ENCODE peak calls at places on chromosomes 4 and X, in seven cellular contexts. Q is stimulated activated CD4-positive, alpha-beta T cell treated with anti-CD3 and anti-CD28 coated beads, Interleukin-12 subunit alpha, Interleukin-12 subunit beta, amount 100 ng/mL, for 48 hours; L is progenitor cell of endocrine pancreas; O is heart left ventricle; I is suprapubic skin; U is breast epithelium; W is adrenal gland. J is an unnamed sample.

GRCh38 chr4:81565137-81565870 is 93.6 kb upstream of the RASGEF1B start:
- DNase-seq in U (peak), I (peak), O (peak), L (no peak), W (peak), Q (no peak), J (peak)

GRCh38 chr4:103786014-103786413 is 66.2 kb upstream of the TACR3 start:
- DNase-seq in Q (no peak), O (no peak), L (no peak), I (no peak), U (no peak), W (no peak), J (no peak)

GRCh38 chrX:116239944-116240391 is 69.4 kb downstream of the AGTR2 start:
- DNase-seq in U (no peak), L (no peak), O (no peak), Q (no peak), W (no peak), I (no peak), J (no peak)

GRCh38 chr4:38111717-38112116 is 151.5 kb downstream of the PTTG2 start:
- DNase-seq in I (no peak), Q (no peak), L (no peak), O (no peak), W (no peak), U (no peak), J (no peak)

GRCh38 chr4:119647558-119647957 is 19.0 kb upstream of the PDE5A start:
- DNase-seq in L (no peak), W (no peak), U (no peak), O (no peak), I (no peak), Q (no peak), J (no peak)

GRCh38 chr4:156889616-156890594 is 81.7 kb downstream of the PDGFC start:
- DNase-seq in I (peak), O (peak), W (peak), L (no peak), Q (no peak), U (no peak), J (no peak)

GRCh38 chrX:45295587-45295986 is 94.9 kb upstream of the DIPK2B start:
- DNase-seq in U (no peak), I (no peak), W (no peak), Q (no peak), O (no peak), L (no peak), J (no peak)

GRCh38 chr4:124097447-124097846 is 615.1 kb downstream of the ANKRD50 start:
- DNase-seq in U (no peak), I (no peak), Q (no peak), L (no peak), W (no peak), O (no peak), J (no peak)

GRCh38 chrX:115547448-115547847 is 13.5 kb upstream of the PLS3 start:
- DNase-seq in O (no peak), I (no peak), U (no peak), L (no peak), Q (no peak), W (no peak), J (no peak)

GRCh38 chr4:7067147-7067522 is 729 bp downstream of the GRPEL1 start:
- DNase-seq in U (no peak), O (peak), L (no peak), I (peak), W (peak), Q (peak), J (no peak)

GRCh38 chr4:116913451-116913850 is 171.9 kb downstream of the TRAM1L1 start:
- DNase-seq in L (no peak), U (no peak), I (no peak), O (no peak), W (no peak), Q (no peak), J (no peak)

GRCh38 chr4:137310593-137311490 is 221.5 kb downstream of the PCDH18 start:
- DNase-seq in L (no peak), O (no peak), W (no peak), I (no peak), U (no peak), Q (no peak), J (no peak)

GRCh38 chrX:9354918-9355317 is 109.9 kb upstream of the TBL1X start:
- DNase-seq in U (no peak), W (no peak), Q (no peak), L (no peak), I (no peak), O (no peak), J (no peak)

GRCh38 chrX:46912673-46913491 is 661 bp downstream of the JADE3 start:
- DNase-seq in Q (no peak), W (peak), L (peak), I (peak), U (no peak), O (peak), J (peak)

GRCh38 chrX:122625821-122626220 is 558.3 kb upstream of the GRIA3 start:
- DNase-seq in U (no peak), Q (no peak), L (no peak), O (no peak), I (no peak), W (no peak), J (no peak)

GRCh38 chrX:129522184-129523059 is 868 bp downstream of the SMARCA1 start:
- DNase-seq in Q (no peak), W (peak), I (peak), L (peak), U (no peak), O (peak), J (peak)

GRCh38 chrX:97854071-97854470 is 970.4 kb downstream of the RPA4 start:
- DNase-seq in U (no peak), L (no peak), Q (no peak), W (no peak), I (no peak), O (no peak), J (no peak)

GRCh38 chr4:2888826-2889225 is 45.2 kb downstream of the ADD1 start:
- DNase-seq in U (no peak), Q (no peak), W (no peak), O (no peak), L (no peak), I (no peak), J (no peak)

GRCh38 chrX:42241421-42241820 is 318.1 kb upstream of the CASK start:
- DNase-seq in W (no peak), O (no peak), Q (no peak), L (no peak), I (no peak), U (no peak), J (no peak)

GRCh38 chr4:1216869-1217294 is 32.0 kb downstream of the CTBP1 start:
- DNase-seq in L (no peak), I (peak), Q (peak), W (peak), U (no peak), O (no peak), J (no peak)

GRCh38 chr4:853416-853781 is 27.5 kb upstream of the CPLX1 start:
- DNase-seq in Q (no peak), I (peak), U (no peak), W (no peak), L (no peak), O (no peak), J (no peak)

GRCh38 chrX:17654116-17654515 is 83.2 kb upstream of the SCML1 start:
- DNase-seq in I (no peak), L (no peak), W (no peak), U (no peak), Q (peak), O (no peak), J (no peak)

GRCh38 chr4:168993724-168994510 is 16.1 kb downstream of the CBR4 start:
- DNase-seq in O (no peak), I (no peak), W (no peak), U (no peak), L (no peak), Q (no peak), J (no peak)

GRCh38 chr4:119227690-119228089 is 15.2 kb downstream of the USP53 start:
- DNase-seq in O (no peak), W (no peak), Q (no peak), I (no peak), L (no peak), U (no peak), J (no peak)

GRCh38 chr4:54227261-54228063 is 1.6 kb upstream of the PDGFRA start:
- DNase-seq in U (no peak), W (peak), Q (no peak), L (no peak), I (peak), O (no peak), J (no peak)

GRCh38 chr4:3412257-3413020 is 29.3 kb upstream of the HGFAC start:
- DNase-seq in L (no peak), I (peak), W (peak), U (no peak), Q (no peak), O (peak), J (no peak)

GRCh38 chr4:7134737-7135388 is 57.5 kb upstream of the SORCS2 start:
- DNase-seq in O (peak), U (peak), L (no peak), Q (no peak), I (peak), W (peak), J (no peak)

GRCh38 chr4:38663801-38664703 is at the start of gene KLF3:
- DNase-seq in I (peak), U (peak), Q (peak), W (peak), L (peak), O (peak), J (peak)

GRCh38 chr4:20313237-20314030 is 61.7 kb downstream of the SLIT2 start:
- DNase-seq in W (no peak), O (no peak), Q (no peak), I (no peak), L (peak), U (no peak), J (no peak)

GRCh38 chrX:8832582-8833378 is 31.6 kb upstream of the FAM9A start:
- DNase-seq in U (no peak), L (no peak), O (no peak), Q (no peak), I (no peak), W (no peak), J (no peak)

GRCh38 chrX:68647156-68647957 is at the start of gene STARD8:
- DNase-seq in W (peak), O (peak), Q (no peak), I (no peak), U (no peak), L (peak), J (no peak)

GRCh38 chr4:123497328-123497727 is 100.7 kb downstream of the SPRY1 start:
- DNase-seq in I (no peak), U (no peak), O (no peak), W (no peak), Q (no peak), L (no peak), J (no peak)

GRCh38 chr4:177737387-177737965 is 295.2 kb upstream of the AGA start:
- DNase-seq in O (no peak), I (no peak), Q (no peak), L (no peak), W (no peak), U (no peak), J (no peak)

GRCh38 chr4:182231503-182231902 is 11.7 kb upstream of the TENM3 start:
- DNase-seq in L (no peak), W (no peak), I (no peak), Q (no peak), O (no peak), U (no peak), J (no peak)

GRCh38 chrX:39935414-39936064 is 162.2 kb downstream of the BCOR start:
- DNase-seq in O (no peak), L (no peak), Q (no peak), W (no peak), I (no peak), U (no peak), J (no peak)

GRCh38 chr4:61994036-61994435 is 793.9 kb downstream of the ADGRL3 start:
- DNase-seq in W (no peak), I (no peak), U (no peak), Q (no peak), L (no peak), O (no peak), J (no peak)

GRCh38 chr4:136505020-136505419 is 1027.3 kb downstream of the PCDH18 start:
- DNase-seq in W (no peak), L (no peak), I (no peak), O (no peak), U (no peak), Q (no peak), J (no peak)

GRCh38 chr4:632926-633325 is 7.6 kb downstream of the PDE6B start:
- DNase-seq in I (peak), Q (no peak), U (no peak), W (no peak), O (peak), L (no peak), J (no peak)

GRCh38 chrX:13066391-13066790 is 22.0 kb upstream of the FAM9C start:
- DNase-seq in L (no peak), O (no peak), Q (no peak), U (no peak), I (no peak), W (no peak), J (no peak)

GRCh38 chrX:37378399-37378798 is 29.2 kb downstream of the PRRG1 start:
- DNase-seq in U (no peak), L (no peak), Q (no peak), W (no peak), O (no peak), I (no peak), J (no peak)

J was measured in hypothalamus.